ENCODE peak calls at places on chromosomes 7 and 10, in five cellular contexts. U is IMR-90, X is H1, C is neuronal stem cell, B is mesenchymal stem cell. P is an unnamed sample. For H3K9me3, the result is how much of the 10 kb centered on the place peaks cover.

GRCh38 chr10:49212783-49213182 is 24.6 kb upstream of the TMEM273 start:
- DNase-seq in U (no peak), X (no peak), C (peak), B (no peak), P (no peak)

GRCh38 chr10:12165036-12165435 is 30.7 kb downstream of the NUDT5 start:
- DNase-seq in U (no peak), X (no peak), C (no peak), B (no peak), P (no peak)

GRCh38 chr7:1961776-1962276 is 270.9 kb downstream of the MAD1L1 start:
- DNase-seq in U (peak), X (no peak), C (no peak), B (peak), P (no peak)

GRCh38 chr7:95441042-95441823 is 6.4 kb upstream of the PON2 start:
- DNase-seq in U (no peak), X (no peak), C (no peak), B (no peak), P (no peak)

GRCh38 chr10:64097391-64098122 is 576.4 kb downstream of the REEP3 start:
- DNase-seq in U (no peak), X (no peak), C (no peak), B (no peak), P (no peak)

GRCh38 chr10:50552771-50553535 is 70.8 kb downstream of the SGMS1 start:
- DNase-seq in U (peak), X (no peak), C (no peak), B (peak), P (no peak)

GRCh38 chr7:41237956-41238355 is 464.9 kb downstream of the INHBA start:
- DNase-seq in U (no peak), X (no peak), C (no peak), B (no peak), P (no peak)

GRCh38 chr7:155466814-155467675 is 9.1 kb downstream of the EN2 start:
- DNase-seq in U (no peak), X (no peak), C (peak), B (no peak), P (peak)

GRCh38 chr7:157816526-157817250 is 479.9 kb downstream of the DNAJB6 start:
- DNase-seq in U (no peak), X (no peak), C (no peak), B (no peak), P (no peak)

GRCh38 chr7:4134204-4134603 is 547.9 kb upstream of the FOXK1 start:
- DNase-seq in U (no peak), X (no peak), C (no peak), B (no peak), P (no peak)

GRCh38 chr10:79380918-79381775 is 33.9 kb downstream of the PPIF start:
- DNase-seq in U (no peak), X (no peak), C (no peak), B (no peak), P (peak)

GRCh38 chr10:125294109-125294508 is 133.7 kb upstream of the CTBP2 start:
- DNase-seq in U (no peak), X (no peak), C (no peak), B (no peak), P (no peak)

GRCh38 chr10:101467286-101467770 is 113.4 kb downstream of the BTRC start:
- DNase-seq in U (peak), X (no peak), C (peak), B (peak), P (peak)

GRCh38 chr7:133705596-133705995 is 421.5 kb upstream of the LRGUK start:
- DNase-seq in U (peak), X (no peak), C (no peak), B (peak), P (no peak)

GRCh38 chr10:2111936-2112335 is 374.6 kb upstream of the ADARB2 start:
- DNase-seq in U (no peak), X (peak), C (no peak), B (peak), P (peak)

GRCh38 chr7:25240896-25241295 is 12.6 kb upstream of the NPVF start:
- DNase-seq in U (no peak), X (no peak), C (no peak), B (no peak), P (no peak)

GRCh38 chr7:5266148-5267028 is 16.4 kb upstream of the SLC29A4 start:
- DNase-seq in U (no peak), X (no peak), C (no peak), B (peak), P (peak)

GRCh38 chr7:107579546-107579880 is 533 bp upstream of the BCAP29 start:
- DNase-seq in U (peak), X (no peak), C (no peak), B (no peak), P (no peak)

GRCh38 chr7:131189488-131189887 is 138.2 kb upstream of the MKLN1 start:
- DNase-seq in U (no peak), X (no peak), C (no peak), B (peak), P (no peak)

GRCh38 chr10:34719746-34720145 is 95.3 kb downstream of the PARD3 start:
- DNase-seq in U (no peak), X (no peak), C (no peak), B (no peak), P (no peak)

GRCh38 chr7:115682507-115682906 is 348.1 kb downstream of the TFEC start:
- DNase-seq in U (no peak), X (no peak), C (no peak), B (no peak), P (no peak)

GRCh38 chr7:36305226-36305625 is 84.4 kb upstream of the ANLN start:
- DNase-seq in U (no peak), X (no peak), C (no peak), B (no peak), P (no peak)

GRCh38 chr7:89246196-89246595 is 450.7 kb upstream of the TEX47 start:
- DNase-seq in U (no peak), X (no peak), C (no peak), B (no peak), P (no peak)

GRCh38 chr10:99412100-99412499 is 18.3 kb downstream of the GOT1 start:
- DNase-seq in U (no peak), X (no peak), C (no peak), B (no peak), P (no peak)

GRCh38 chr7:92644406-92645113 is 54.4 kb upstream of the FAM133B start:
- DNase-seq in U (peak), X (no peak), C (no peak), B (peak), P (no peak)

GRCh38 chr7:44391171-44391570 is 65.8 kb upstream of the CAMK2B start:
- DNase-seq in U (no peak), X (no peak), C (no peak), B (no peak), P (peak)

GRCh38 chr10:5252177-5253037 is 55.8 kb downstream of the AKR1C4 start:
- DNase-seq in U (peak), X (no peak), C (no peak), B (no peak), P (peak)

GRCh38 chr7:87566311-87566710 is 34.4 kb downstream of the ABCB1 start:
- DNase-seq in U (no peak), X (no peak), C (no peak), B (no peak), P (no peak)

GRCh38 chr10:123381271-123381670 is 227.1 kb downstream of the BUB3 start:
- DNase-seq in U (no peak), X (no peak), C (no peak), B (no peak), P (no peak)

GRCh38 chr7:75931676-75932075 is 16.7 kb downstream of the POR start:
- DNase-seq in U (no peak), X (no peak), C (no peak), B (no peak), P (no peak)

GRCh38 chr10:91190388-91190870 is 30.0 kb upstream of the PCGF5 start:
- DNase-seq in U (peak), X (no peak), C (no peak), B (peak), P (no peak)

GRCh38 chr7:42932861-42933591 is 850 bp downstream of the MRPL32 start:
- DNase-seq in U (peak), X (no peak), C (peak), B (peak), P (no peak)

GRCh38 chr10:47237316-47238260 is 62.4 kb upstream of the GDF10 start:
- DNase-seq in U (no peak), X (no peak), C (no peak), B (no peak), P (peak)

GRCh38 chr7:111741811-111742240 is 179.5 kb upstream of the IMMP2L start:
- DNase-seq in U (peak), X (no peak), C (peak), B (peak), P (peak)

GRCh38 chr10:103916254-103916653 is 1.7 kb downstream of the STN1 start:
- DNase-seq in U (peak), X (no peak), C (no peak), B (peak), P (no peak)

GRCh38 chr10:4459531-4459930 is 366.5 kb upstream of the AKR1E2 start:
- DNase-seq in U (peak), X (no peak), C (no peak), B (peak), P (no peak)

GRCh38 chr7:138564365-138564764 is 104.3 kb downstream of the TRIM24 start:
- DNase-seq in U (no peak), X (no peak), C (no peak), B (peak), P (no peak)
- H3K9me3 ChIP-seq in U (under half), X (under half), C (under half), B (half or more), P (half or more)

GRCh38 chr7:138197306-138197640 is 121.0 kb downstream of the AKR1D1 start:
- DNase-seq in U (no peak), X (no peak), C (no peak), B (peak), P (no peak)

GRCh38 chr7:138195207-138195606 is 118.9 kb downstream of the AKR1D1 start:
- DNase-seq in U (no peak), X (no peak), C (no peak), B (peak), P (no peak)

GRCh38 chr7:138194567-138194966 is 118.3 kb downstream of the AKR1D1 start:
- DNase-seq in U (no peak), X (no peak), C (no peak), B (no peak), P (no peak)
- H2BK15ac ChIP-seq in U (no peak), X (peak), C (no peak), B (no peak), P (no peak)

GRCh38 chr10:70660722-70661121 is 11.6 kb upstream of the ADAMTS14 start:
- DNase-seq in U (no peak), X (no peak), C (no peak), B (no peak), P (no peak)

GRCh38 chr10:70662362-70663220 is 9.7 kb upstream of the ADAMTS14 start:
- DNase-seq in U (peak), X (no peak), C (no peak), B (peak), P (no peak)

GRCh38 chr10:70664702-70665195 is 7.6 kb upstream of the ADAMTS14 start:
- DNase-seq in U (peak), X (no peak), C (no peak), B (peak), P (no peak)

GRCh38 chr10:70658582-70659136 is 13.6 kb upstream of the ADAMTS14 start:
- DNase-seq in U (no peak), X (no peak), C (no peak), B (no peak), P (no peak)

DNA sequence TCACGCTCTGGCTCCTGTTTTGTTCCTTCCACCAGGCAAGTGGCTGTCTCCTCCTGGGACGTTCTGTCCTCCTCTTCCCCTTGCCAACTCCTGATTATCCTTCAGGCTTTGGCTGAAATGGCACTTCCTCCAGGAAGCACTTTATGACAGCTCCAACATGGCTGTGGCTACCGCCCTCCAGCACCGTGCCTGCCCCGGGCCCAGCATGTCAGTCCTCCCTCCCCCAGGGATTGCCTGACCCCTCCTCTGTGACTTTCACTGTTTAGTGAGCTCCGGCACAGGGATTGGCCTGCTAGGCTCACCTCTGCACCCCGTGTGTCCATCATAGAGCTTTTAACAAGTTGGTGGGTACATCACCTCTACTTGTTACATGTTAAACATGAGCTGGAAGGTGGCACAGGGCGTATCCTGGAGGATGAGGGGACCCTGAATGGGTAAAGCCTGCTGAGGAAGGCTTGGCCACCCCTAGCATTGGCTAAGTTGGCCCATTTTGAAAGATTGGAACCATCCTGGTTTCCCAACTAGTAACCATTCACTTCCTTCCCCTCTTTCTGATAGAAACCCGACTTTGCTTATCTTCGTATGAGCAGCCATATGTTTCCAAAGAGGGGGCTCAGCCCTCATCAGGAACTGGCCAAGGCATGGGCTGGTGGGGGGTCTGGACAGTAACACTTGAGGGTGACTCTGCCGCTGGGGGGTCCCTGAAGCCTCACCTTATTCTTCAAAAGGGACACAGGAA is 10.5 kb upstream of the ADAMTS14 start:
- DNase-seq in U (no peak), X (no peak), C (no peak), B (no peak), P (no peak)
- H3K9me3 ChIP-seq in U (under half), X (under half), C (under half), B (under half), P (under half)

GRCh38 chr10:82221750-82222149 is 346.8 kb downstream of the NRG3 start:
- DNase-seq in U (no peak), X (no peak), C (no peak), B (no peak), P (peak)
- H2BK15ac ChIP-seq in U (no peak), X (no peak), C (no peak), B (no peak), P (no peak)

GRCh38 chr10:131072651-131073468 is 238.7 kb downstream of the TCERG1L start:
- DNase-seq in U (no peak), X (no peak), C (no peak), B (no peak), P (no peak)

GRCh38 chr10:131068311-131068710 is 243.2 kb downstream of the TCERG1L start:
- DNase-seq in U (no peak), X (no peak), C (no peak), B (no peak), P (peak)

GRCh38 chr10:131068760-131069159 is 242.8 kb downstream of the TCERG1L start:
- DNase-seq in U (no peak), X (no peak), C (no peak), B (no peak), P (no peak)

GRCh38 chr10:131071721-131072120 is 239.8 kb downstream of the TCERG1L start:
- DNase-seq in U (no peak), X (no peak), C (no peak), B (no peak), P (peak)

GRCh38 chr10:131070856-131071255 is 240.7 kb downstream of the TCERG1L start:
- DNase-seq in U (no peak), X (no peak), C (no peak), B (no peak), P (peak)
- H3K9me3 ChIP-seq in U (under half), X (under half), C (under half), B (under half), P (under half)

DNA sequence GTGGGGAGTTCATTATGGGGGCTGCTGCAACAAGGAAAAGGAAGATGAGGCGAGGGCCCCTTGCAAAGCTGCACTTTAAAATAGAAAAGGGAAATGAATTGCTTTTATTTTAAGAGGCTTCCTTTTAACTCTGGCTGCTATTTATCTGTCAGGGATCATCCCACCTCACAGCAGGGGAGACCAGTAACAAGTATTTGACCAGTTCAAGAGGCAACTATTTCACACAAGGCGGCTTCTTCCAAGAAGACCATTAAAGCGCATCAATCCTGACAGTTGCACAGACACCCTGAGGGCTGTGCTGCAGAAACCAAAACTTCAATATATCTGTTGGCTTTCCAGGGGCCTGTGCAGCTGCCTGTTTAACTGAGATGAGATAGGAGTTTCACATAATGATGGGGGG is 1009.2 kb downstream of the SORCS3 start:
- DNase-seq in U (no peak), X (no peak), C (no peak), B (no peak), P (no peak)
- H2BK15ac ChIP-seq in U (no peak), X (no peak), C (no peak), B (no peak), P (no peak)

P was measured in H9.